ENCODE peak calls at places on chromosomes 12 and 14, in eight cellular contexts. U is Karpas-422; W is EH; M is adrenal gland; E is T-helper 2 cell; A is stimulated activated CD4-positive, alpha-beta T cell treated with anti-CD3 and anti-CD28 coated beads, Interleukin-2, amount 100 ng/mL, for 48 hours; L is NCI-H1105; Q is fibroblast of gingiva. I is an unnamed sample.

GRCh38 chr12:51827925-51828818 is 20.3 kb downstream of the FIGNL2 start:
- DNase-seq in E (peak; percentile 49), Q (no peak), U (no peak), M (no peak), A (peak; percentile 60), W (peak; percentile 15), L (no peak), I (peak; percentile 40)

GRCh38 chr12:66662729-66663128 is 16.1 kb downstream of the GRIP1 start:
- DNase-seq in Q (no peak), E (no peak), A (no peak), W (peak; percentile 10), U (no peak), M (no peak), L (peak; percentile 31), I (no peak)

GRCh38 chr12:115934046-115934445 is 343.4 kb downstream of the MED13L start:
- DNase-seq in W (no peak), U (no peak), M (no peak), E (no peak), Q (no peak), L (no peak), A (no peak), I (no peak)

GRCh38 chr12:2876431-2877046 is 435 bp downstream of the FOXM1 start:
- DNase-seq in M (no peak), A (peak; percentile 21), Q (peak; percentile 19), L (no peak), E (peak; percentile 70), U (peak; percentile 72), W (peak; percentile 43), I (no peak)

GRCh38 chr14:81435578-81436295 is 35.6 kb upstream of the STON2 start:
- DNase-seq in A (peak; percentile 8), Q (peak; percentile 32), L (peak; percentile 81), E (peak; percentile 46), W (peak; percentile 19), U (no peak), M (peak; percentile 40), I (no peak)

GRCh38 chr12:42679402-42679801 is 89.9 kb upstream of the PRICKLE1 start:
- DNase-seq in L (no peak), U (no peak), W (peak; percentile 62), Q (no peak), E (no peak), M (no peak), A (no peak), I (no peak)

GRCh38 chr14:74286736-74287135 is 16.0 kb downstream of the ABCD4 start:
- DNase-seq in A (no peak), L (no peak), E (no peak), Q (no peak), W (no peak), M (no peak), U (no peak), I (no peak)

GRCh38 chr14:94079891-94080605 is 954 bp downstream of the DDX24 start:
- DNase-seq in E (peak; percentile 33), U (peak; percentile 65), Q (no peak), L (no peak), A (no peak), W (no peak), M (no peak), I (no peak)

GRCh38 chr12:57755454-57756372 is 810 bp downstream of the MARCHF9 start:
- DNase-seq in A (peak; percentile 18), U (peak; percentile 71), M (no peak), Q (no peak), L (no peak), E (peak; percentile 46), W (no peak), I (no peak)

GRCh38 chr12:50620050-50620974 is 115.5 kb downstream of the DIP2B start:
- DNase-seq in Q (peak; percentile 57), M (no peak), W (peak; percentile 94), A (no peak), U (no peak), E (peak; percentile 61), L (no peak), I (peak; percentile 81)

GRCh38 chr12:62123721-62124203 is 136.4 kb upstream of the USP15 start:
- DNase-seq in Q (peak; percentile 38), W (peak; percentile 49), U (peak; percentile 81), E (peak; percentile 52), A (peak; percentile 14), L (no peak), M (peak; percentile 21), I (peak; percentile 38)

GRCh38 chr14:94864421-94865195 is 94.7 kb upstream of the GSC start:
- DNase-seq in E (no peak), M (no peak), A (no peak), Q (no peak), U (no peak), W (no peak), L (no peak), I (no peak)

GRCh38 chr12:1465990-1466389 is 128.4 kb downstream of the FBXL14 start:
- DNase-seq in L (no peak), A (no peak), W (no peak), E (no peak), U (no peak), M (no peak), Q (no peak), I (no peak)

GRCh38 chr14:99595034-99595433 is 9.0 kb downstream of the CCDC85C start:
- DNase-seq in Q (no peak), E (peak; percentile 82), M (no peak), U (no peak), A (peak; percentile 11), W (peak; percentile 28), L (no peak), I (no peak)

GRCh38 chr14:97267509-97267908 is 470.3 kb downstream of the VRK1 start:
- DNase-seq in A (no peak), Q (no peak), W (no peak), U (no peak), M (no peak), E (no peak), L (peak; percentile 28), I (no peak)

GRCh38 chr12:101862245-101862644 is 15.1 kb upstream of the DRAM1 start:
- DNase-seq in L (no peak), E (no peak), A (no peak), M (no peak), U (no peak), W (peak; percentile 79), Q (no peak), I (no peak)

GRCh38 chr14:58667900-58668299 is 30.1 kb downstream of the DACT1 start:
- DNase-seq in A (no peak), E (no peak), L (no peak), Q (no peak), M (no peak), U (no peak), W (peak; percentile 23), I (no peak)

GRCh38 chr14:59679872-59680271 is 103.3 kb upstream of the CCDC175 start:
- DNase-seq in A (no peak), U (no peak), E (no peak), L (peak; percentile 73), W (peak; percentile 57), Q (no peak), M (peak; percentile 26), I (peak; percentile 24)

I was measured in NCI-H187 treated with DMSO at 0.1 percent for 48 hours.